ENCODE peak calls at places on chromosomes 16 and 17, in eight cellular contexts. V is fibroblast of pulmonary artery, X is GM12865, J is uterus, U is HL-60, Z is OCI-LY7, A is GM06990, H is AG09309. F is an unnamed sample.

GRCh38 chr16:66728117-66728787 is 23.2 kb downstream of the DYNC1LI2 start:
- DNase-seq in V (peak; percentile 80), X (peak; percentile 54), J (peak; percentile 27), U (peak; percentile 80), Z (peak; percentile 74), A (no peak), H (peak; percentile 40), F (no peak)

GRCh38 chr16:56101480-56101879 is 89.8 kb upstream of the GNAO1 start:
- DNase-seq in V (no peak), X (no peak), J (no peak), U (no peak), Z (no peak), A (no peak), H (no peak), F (no peak)

GRCh38 chr16:29757950-29758466 is 12.2 kb upstream of the C16orf54 start:
- DNase-seq in V (peak; percentile 67), X (no peak), J (no peak), U (peak; percentile 32), Z (no peak), A (no peak), H (peak; percentile 59), F (no peak)

GRCh38 chr17:63503330-63503685 is 19.9 kb upstream of the KCNH6 start:
- DNase-seq in V (no peak), X (no peak), J (no peak), U (no peak), Z (no peak), A (no peak), H (no peak), F (no peak)

GRCh38 chr16:77288222-77288621 is 89.0 kb downstream of the SYCE1L start:
- DNase-seq in V (peak; percentile 89), X (no peak), J (no peak), U (no peak), Z (no peak), A (no peak), H (peak; percentile 74), F (no peak)

GRCh38 chr17:55005520-55005919 is 37.0 kb downstream of the STXBP4 start:
- DNase-seq in V (peak; percentile 34), X (peak; percentile 56), J (no peak), U (peak; percentile 10), Z (peak; percentile 40), A (no peak), H (no peak), F (peak; percentile 14)

GRCh38 chr17:16419074-16419928 is 3.9 kb downstream of the TRPV2 start:
- DNase-seq in V (peak; percentile 77), X (peak; percentile 84), J (no peak), U (no peak), Z (no peak), A (no peak), H (peak; percentile 46), F (peak; percentile 80)

GRCh38 chr17:76240461-76241204 is at the start of gene RNF157:
- DNase-seq in V (peak; percentile 33), X (peak; percentile 72), J (peak; percentile 40), U (no peak), Z (no peak), A (peak; percentile 77), H (no peak), F (no peak)

GRCh38 chr16:72493681-72494415 is 321.9 kb upstream of the PMFBP1 start:
- DNase-seq in V (peak; percentile 42), X (no peak), J (no peak), U (no peak), Z (no peak), A (no peak), H (peak; percentile 64), F (no peak)

GRCh38 chr17:57927048-57927723 is 28.0 kb downstream of the CUEDC1 start:
- DNase-seq in V (peak; percentile 65), X (no peak), J (no peak), U (no peak), Z (no peak), A (no peak), H (peak; percentile 47), F (no peak)

GRCh38 chr16:1781758-1782407 is 488 bp downstream of the SPSB3 start:
- DNase-seq in V (no peak), X (peak; percentile 42), J (peak; percentile 33), U (peak; percentile 60), Z (peak; percentile 36), A (peak; percentile 45), H (no peak), F (no peak)

GRCh38 chr17:78131172-78132085 is 858 bp downstream of the TMC8 start:
- DNase-seq in V (no peak), X (peak; percentile 59), J (no peak), U (peak; percentile 34), Z (peak; percentile 70), A (peak; percentile 63), H (no peak), F (no peak)

GRCh38 chr16:85126731-85127662 is 14.7 kb upstream of the CIBAR2 start:
- DNase-seq in V (peak; percentile 92), X (no peak), J (peak; percentile 78), U (no peak), Z (no peak), A (no peak), H (peak; percentile 35), F (peak; percentile 85)

GRCh38 chr17:78820122-78820792 is 20.4 kb downstream of the USP36 start:
- DNase-seq in V (no peak), X (no peak), J (no peak), U (no peak), Z (no peak), A (no peak), H (no peak), F (no peak)

GRCh38 chr17:62916684-62917571 is 49.1 kb upstream of the TANC2 start:
- DNase-seq in V (peak; percentile 64), X (no peak), J (no peak), U (no peak), Z (no peak), A (no peak), H (no peak), F (no peak)

GRCh38 chr17:8488491-8488890 is 52.8 kb downstream of the NDEL1 start:
- DNase-seq in V (no peak), X (no peak), J (no peak), U (no peak), Z (no peak), A (no peak), H (no peak), F (no peak)

GRCh38 chr17:4934173-4934979 is 2.3 kb downstream of the GP1BA start:
- DNase-seq in V (peak; percentile 38), X (peak; percentile 83), J (no peak), U (peak; percentile 57), Z (no peak), A (peak; percentile 59), H (no peak), F (no peak)

GRCh38 chr17:2068101-2068518 is 13.2 kb downstream of the HIC1 start:
- DNase-seq in V (peak; percentile 67), X (no peak), J (peak; percentile 58), U (no peak), Z (no peak), A (no peak), H (peak; percentile 79), F (no peak)
- TF ChIP-seq CTCF in V (peak; percentile 3), X (no peak), J (no peak), U (no peak), Z (no peak), A (no peak), H (peak; percentile 47), F (peak; percentile 8)

GRCh38 chr16:50152807-50153647 is at the start of gene TENT4B:
- DNase-seq in V (peak; percentile 86), X (peak; percentile 95), J (peak; percentile 86), U (peak; percentile 83), Z (peak; percentile 83), A (peak; percentile 94), H (no peak), F (peak; percentile 48)

GRCh38 chr16:50151322-50151721 is 1.8 kb upstream of the TENT4B start:
- DNase-seq in V (no peak), X (no peak), J (no peak), U (no peak), Z (no peak), A (no peak), H (no peak), F (no peak)

GRCh38 chr16:50152386-50152806 is 710 bp upstream of the TENT4B start:
- DNase-seq in V (peak; percentile 33), X (peak; percentile 95), J (peak; percentile 46), U (peak; percentile 51), Z (no peak), A (no peak), H (no peak), F (no peak)

GRCh38 chr16:50153648-50154368 is 702 bp downstream of the TENT4B start:
- DNase-seq in V (peak; percentile 25), X (peak; percentile 52), J (no peak), U (peak; percentile 40), Z (no peak), A (peak; percentile 60), H (no peak), F (no peak)

DNA sequence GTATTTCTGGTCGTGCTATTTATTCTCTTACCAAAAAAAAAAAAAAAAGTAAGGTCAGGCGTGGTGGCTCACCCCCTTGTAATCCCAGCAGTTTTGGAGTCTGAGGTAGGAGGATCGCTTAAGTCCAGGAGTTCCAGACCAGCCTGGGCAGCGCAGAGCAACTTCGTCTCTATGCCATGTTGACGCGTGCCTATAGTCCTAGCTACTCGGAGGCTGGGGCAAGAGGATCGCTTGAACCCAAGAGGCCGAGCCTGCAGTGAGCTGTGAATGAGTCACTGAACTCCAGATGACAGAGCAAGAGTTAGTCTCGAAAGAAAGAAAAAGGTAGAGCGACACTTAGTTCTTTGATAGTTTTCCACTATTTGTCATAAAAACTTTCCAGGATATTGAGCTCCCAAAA is 1.4 kb upstream of the TENT4B start:
- DNase-seq in V (no peak), X (peak; percentile 20), J (no peak), U (no peak), Z (no peak), A (no peak), H (no peak), F (no peak)
- H3K4me3 ChIP-seq in V (no peak overlapping the region), X (peak overlapping the region; percentile 65), J (no peak overlapping the region), U (no peak overlapping the region), Z (no peak overlapping the region), A (peak overlapping the region; percentile 83), H (no peak overlapping the region), F (peak overlapping the region; percentile 61)

GRCh38 chr16:57736419-57737281 is 1.1 kb downstream of the KATNB1 start:
- DNase-seq in V (peak; percentile 82), X (peak; percentile 26), J (no peak), U (peak; percentile 70), Z (peak; percentile 53), A (no peak), H (peak; percentile 33), F (peak; percentile 30)
- TF ChIP-seq CTCF in V (peak; percentile 21), X (no peak), J (no peak), U (no peak), Z (peak; percentile 29), A (no peak), H (peak; percentile 23), F (no peak)

GRCh38 chr17:65228287-65228686 is 91.1 kb downstream of the RGS9 start:
- DNase-seq in V (no peak), X (peak; percentile 4), J (no peak), U (no peak), Z (no peak), A (no peak), H (no peak), F (no peak)

GRCh38 chr17:65228734-65229390 is 91.7 kb downstream of the RGS9 start:
- DNase-seq in V (peak; percentile 73), X (peak; percentile 85), J (no peak), U (peak; percentile 61), Z (no peak), A (peak; percentile 53), H (peak; percentile 58), F (peak; percentile 69)

GRCh38 chr17:65231086-65231485 is 93.9 kb downstream of the RGS9 start:
- DNase-seq in V (no peak), X (no peak), J (no peak), U (no peak), Z (peak; percentile 14), A (no peak), H (no peak), F (no peak)

GRCh38 chr17:65230040-65230439 is 92.9 kb downstream of the RGS9 start:
- DNase-seq in V (no peak), X (peak; percentile 55), J (no peak), U (no peak), Z (peak; percentile 59), A (no peak), H (no peak), F (no peak)

GRCh38 chr17:65229596-65229995 is 92.4 kb downstream of the RGS9 start:
- DNase-seq in V (no peak), X (peak; percentile 27), J (no peak), U (no peak), Z (no peak), A (no peak), H (no peak), F (no peak)
- H3K4me3 ChIP-seq in V (no peak overlapping the region), X (no peak overlapping the region), J (no peak overlapping the region), U (no peak overlapping the region), Z (no peak overlapping the region), A (no peak overlapping the region), H (no peak overlapping the region), F (no peak overlapping the region)